ENCODE peak calls at places on chromosomes 3 and 15, in six cellular contexts. A, P, N, K, I and X are unnamed samples.

GRCh38 chr3:153210116-153210515 is 48.1 kb downstream of the RAP2B start:
- DNase-seq in I (no peak), N (no peak), A (no peak), K (peak), P (no peak), X (no peak)

GRCh38 chr3:42605550-42606173 is 5.2 kb downstream of the NKTR start:
- DNase-seq in I (no peak), K (no peak), A (no peak), N (no peak), P (no peak), X (no peak)

GRCh38 chr3:178054505-178054904 is 481.7 kb upstream of the KCNMB2 start:
- DNase-seq in P (no peak), K (no peak), A (no peak), N (no peak), I (no peak), X (no peak)

GRCh38 chr3:50278868-50279224 is at the start of gene LSMEM2:
- DNase-seq in K (no peak), I (peak), N (peak), P (no peak), A (no peak), X (no peak)

GRCh38 chr3:153614563-153614962 is 452.5 kb downstream of the RAP2B start:
- DNase-seq in I (no peak), A (no peak), P (no peak), K (peak), N (no peak), X (no peak)

GRCh38 chr3:122797291-122797690 is 2.4 kb downstream of the SLC49A4 start:
- DNase-seq in N (no peak), P (no peak), K (no peak), I (no peak), A (no peak), X (no peak)

GRCh38 chr3:196867507-196868296 is at the start of gene SENP5:
- DNase-seq in P (peak), I (peak), K (peak), A (peak), N (peak), X (peak)

GRCh38 chr3:104886220-104886995 is 480.3 kb upstream of the ALCAM start:
- DNase-seq in A (no peak), I (no peak), N (no peak), K (peak), P (no peak), X (no peak)

GRCh38 chr3:191238321-191238817 is 39.3 kb downstream of the OSTN start:
- DNase-seq in I (no peak), P (no peak), A (no peak), N (no peak), K (peak), X (no peak)

GRCh38 chr3:120559228-120560061 is 36.7 kb upstream of the NDUFB4 start:
- DNase-seq in A (no peak), P (peak), I (peak), K (peak), N (peak), X (no peak)

GRCh38 chr3:128749035-128749434 is 23.1 kb downstream of the RAB7A start:
- DNase-seq in K (no peak), I (no peak), P (no peak), A (no peak), N (no peak), X (no peak)

GRCh38 chr3:27905625-27906024 is 183.5 kb upstream of the EOMES start:
- DNase-seq in N (no peak), I (no peak), K (no peak), P (no peak), A (peak), X (no peak)

GRCh38 chr3:120432105-120432860 is 18.5 kb downstream of the FSTL1 start:
- DNase-seq in I (no peak), N (no peak), K (peak), P (no peak), A (no peak), X (no peak)

GRCh38 chr3:78267235-78267634 is 1227.3 kb downstream of the ROBO2 start:
- DNase-seq in N (no peak), I (no peak), K (no peak), A (no peak), P (no peak), X (no peak)

GRCh38 chr15:40340038-40340739 is 550 bp downstream of the CCDC9B start:
- DNase-seq in K (peak), N (peak), A (no peak), I (peak), P (peak), X (no peak)

GRCh38 chr15:68791431-68792283 is 29.0 kb downstream of the ANP32A start:
- DNase-seq in N (no peak), K (no peak), A (peak), P (no peak), I (no peak), X (peak)

GRCh38 chr3:126621627-126622345 is 33.1 kb downstream of the TXNRD3 start:
- DNase-seq in K (peak), I (no peak), N (no peak), P (no peak), A (no peak), X (no peak)

GRCh38 chr15:74127954-74128784 is 2.2 kb upstream of the ISLR2 start:
- DNase-seq in P (peak), K (no peak), N (no peak), I (peak), A (peak), X (no peak)

GRCh38 chr3:66633564-66633963 is 132.7 kb upstream of the LRIG1 start:
- DNase-seq in P (no peak), I (no peak), K (no peak), N (no peak), A (no peak), X (no peak)

GRCh38 chr15:45572627-45573026 is 14.6 kb upstream of the BLOC1S6 start:
- DNase-seq in A (no peak), P (no peak), I (no peak), N (no peak), K (no peak), X (no peak)

GRCh38 chr15:42190370-42190769 is 17.7 kb downstream of the VPS39 start:
- DNase-seq in K (no peak), A (peak), I (no peak), P (no peak), N (no peak), X (no peak)

GRCh38 chr15:98804057-98804380 is 155.7 kb downstream of the IGF1R start:
- DNase-seq in A (no peak), K (no peak), I (no peak), P (no peak), N (no peak), X (no peak)

GRCh38 chr15:48647963-48648362 is 2.5 kb upstream of the FBN1 start:
- DNase-seq in A (no peak), I (no peak), N (no peak), K (peak), P (no peak), X (no peak)

GRCh38 chr3:157120071-157120892 is 39.7 kb downstream of the CCNL1 start:
- DNase-seq in I (no peak), K (no peak), P (no peak), A (no peak), N (no peak), X (no peak)

GRCh38 chr3:46713898-46714552 is 3.6 kb downstream of the PRSS50 start:
- DNase-seq in P (peak), K (no peak), N (no peak), I (peak), A (peak), X (no peak)

GRCh38 chr3:167684389-167684993 is 30.7 kb upstream of the WDR49 start:
- DNase-seq in P (no peak), A (peak), K (peak), N (no peak), I (no peak), X (no peak)

GRCh38 chr3:181076558-181076957 is 87.0 kb upstream of the DNAJC19 start:
- DNase-seq in A (no peak), I (no peak), P (no peak), N (no peak), K (no peak), X (no peak)

GRCh38 chr3:73546961-73547360 is 77.8 kb downstream of the PDZRN3 start:
- DNase-seq in I (no peak), P (no peak), K (peak), N (no peak), A (no peak), X (no peak)

GRCh38 chr15:31256385-31257265 is 70.0 kb upstream of the KLF13 start:
- DNase-seq in A (no peak), P (no peak), N (no peak), I (no peak), K (no peak), X (no peak)

GRCh38 chr3:4928277-4928789 is 50.9 kb upstream of the BHLHE40 start:
- DNase-seq in A (peak), P (no peak), K (no peak), I (no peak), N (no peak), X (no peak)

GRCh38 chr3:127808197-127808596 is 14.1 kb downstream of the MGLL start:
- DNase-seq in P (no peak), K (no peak), N (no peak), A (no peak), I (no peak), X (no peak)

GRCh38 chr3:184186902-184187207 is 856 bp downstream of the ABCF3 start:
- DNase-seq in P (no peak), N (no peak), K (no peak), I (no peak), A (no peak), X (no peak)

GRCh38 chr3:49500408-49501257 is 30.6 kb downstream of the DAG1 start:
- DNase-seq in K (peak), I (no peak), P (peak), N (peak), A (no peak), X (no peak)

GRCh38 chr15:84598250-84598649 is 2.6 kb upstream of the ZSCAN2 start:
- DNase-seq in I (no peak), P (no peak), N (no peak), A (peak), K (no peak), X (no peak)

GRCh38 chr3:179436517-179436916 is 14.8 kb downstream of the GNB4 start:
- DNase-seq in I (no peak), N (no peak), A (no peak), P (no peak), K (no peak), X (no peak)

GRCh38 chr15:77497108-77497737 is 76.5 kb downstream of the HMG20A start:
- DNase-seq in N (peak), P (peak), A (no peak), K (peak), I (peak), X (no peak)
- TF ChIP-seq CTCF in N (peak), P (no peak), A (no peak), K (no peak), I (no peak), X (no peak)

GRCh38 chr3:194324823-194325327 is 26.3 kb downstream of the CPN2 start:
- DNase-seq in A (no peak), I (no peak), N (no peak), P (no peak), K (no peak), X (no peak)

GRCh38 chr3:194323785-194324735 is 27.1 kb downstream of the CPN2 start:
- DNase-seq in I (peak), P (no peak), N (peak), A (peak), K (peak), X (no peak)

GRCh38 chr3:194327030-194327413 is 24.1 kb downstream of the CPN2 start:
- DNase-seq in P (no peak), A (no peak), K (no peak), I (no peak), N (no peak), X (no peak)

GRCh38 chr3:194326192-194327029 is 24.7 kb downstream of the CPN2 start:
- DNase-seq in N (no peak), A (no peak), K (no peak), I (no peak), P (no peak), X (no peak)

DNA sequence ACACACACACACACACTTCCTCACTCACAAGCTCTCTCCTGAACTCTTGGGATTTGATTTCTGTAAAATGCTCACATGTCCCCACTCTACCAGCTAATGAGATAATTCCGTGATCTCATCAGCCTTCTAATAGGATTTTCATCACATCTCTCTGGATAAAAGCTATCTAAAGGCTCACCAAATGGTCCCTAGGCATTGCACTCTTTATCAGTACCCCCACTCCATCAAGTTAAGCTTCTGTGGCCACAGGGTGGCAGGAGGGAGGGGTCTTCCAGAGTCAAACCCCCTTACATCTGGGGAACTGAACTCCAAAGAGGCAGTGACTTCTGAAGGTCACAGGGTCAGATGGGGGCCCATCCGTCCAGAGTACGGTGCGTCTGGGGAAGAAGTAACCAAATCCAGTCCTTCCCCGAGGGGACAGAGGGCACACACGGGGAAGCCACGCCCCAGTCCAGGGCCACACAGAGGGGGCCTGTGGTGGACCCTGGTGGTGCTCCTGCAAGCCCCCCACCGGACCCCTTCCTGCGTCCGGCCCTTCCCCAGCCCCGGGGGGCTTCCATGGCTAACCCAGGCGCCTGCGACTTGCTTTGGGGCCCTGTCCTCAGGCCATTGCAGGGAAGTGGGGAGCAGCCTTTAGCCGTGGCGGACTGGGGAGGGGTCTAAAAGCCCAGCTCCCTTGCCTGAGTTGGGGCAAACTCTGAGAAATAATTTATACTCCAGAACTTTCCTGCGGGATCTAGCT is 25.5 kb downstream of the CPN2 start:
- DNase-seq in A (no peak), K (no peak), P (no peak), I (no peak), N (no peak), X (no peak)
- TF ChIP-seq CTCF in A (no peak), K (no peak), P (no peak), I (no peak), N (no peak), X (no peak)

GRCh38 chr3:34056181-34056910 is 257.9 kb downstream of the PDCD6IP start:
- DNase-seq in K (no peak), N (no peak), P (no peak), I (no peak), A (no peak), X (no peak)

GRCh38 chr3:34056951-34057390 is 258.5 kb downstream of the PDCD6IP start:
- DNase-seq in P (no peak), N (no peak), A (peak), I (no peak), K (peak), X (no peak)

GRCh38 chr3:34053631-34054030 is 255.2 kb downstream of the PDCD6IP start:
- DNase-seq in P (no peak), N (no peak), K (no peak), A (no peak), I (no peak), X (no peak)
- TF ChIP-seq CTCF in P (no peak), N (no peak), K (no peak), A (no peak), I (no peak), X (no peak)

GRCh38 chr3:139948898-139949297 is 13.9 kb downstream of the CLSTN2 start:
- DNase-seq in K (no peak), P (no peak), I (no peak), N (no peak), A (peak), X (no peak)
- TF ChIP-seq CTCF in K (no peak), P (no peak), I (no peak), N (no peak), A (no peak), X (no peak)

GRCh38 chr15:93619597-93619996 is 530.6 kb upstream of the RGMA start:
- DNase-seq in A (no peak), N (no peak), P (no peak), K (no peak), I (no peak), X (no peak)
- TF ChIP-seq CTCF in A (no peak), N (no peak), P (no peak), K (no peak), I (no peak), X (no peak)